ENCODE peak calls at places on chromosome 19, in four cellular contexts. Q is iPS-NIHi11, Y is GM12864, L is Daoy. C is an unnamed sample.

GRCh38 chr19:53521373-53522202 is 16.4 kb upstream of the ZNF331 start:
- DNase-seq in Q (no peak), Y (no peak), L (no peak), C (no peak)

GRCh38 chr19:50983625-50984292 is at the start of gene KLK7:
- DNase-seq in Q (peak), Y (no peak), L (peak), C (no peak)

GRCh38 chr19:53004242-53004641 is 9.5 kb upstream of the ERVV-1 start:
- DNase-seq in Q (no peak), Y (no peak), L (no peak), C (no peak)

GRCh38 chr19:47225746-47226425 is 5.1 kb downstream of the BBC3 start:
- DNase-seq in Q (peak), Y (no peak), L (peak), C (peak)

GRCh38 chr19:31356587-31357314 is 7.5 kb upstream of the TSHZ3 start:
- DNase-seq in Q (peak), Y (no peak), L (peak), C (peak)

GRCh38 chr19:35031072-35031881 is 1.0 kb downstream of the SCN1B start:
- DNase-seq in Q (peak), Y (no peak), L (peak), C (no peak)

GRCh38 chr19:54035215-54036178 is 28.2 kb downstream of the VSTM1 start:
- DNase-seq in Q (peak), Y (no peak), L (peak), C (no peak)

GRCh38 chr19:49387936-49388372 is at the start of gene KASH5:
- DNase-seq in Q (peak), Y (no peak), L (no peak), C (peak)

GRCh38 chr19:1161716-1162115 is 12.4 kb downstream of the SBNO2 start:
- DNase-seq in Q (peak), Y (no peak), L (no peak), C (no peak)

GRCh38 chr19:49114630-49115363 is 627 bp downstream of the LIN7B start:
- DNase-seq in Q (peak), Y (no peak), L (peak), C (peak)

GRCh38 chr19:55355213-55355821 is 798 bp upstream of the COX6B2 start:
- DNase-seq in Q (peak), Y (no peak), L (no peak), C (no peak)